ENCODE peak calls at places on chromosomes 2 and 18, in five cellular contexts. S, O, G, U and J are unnamed samples.

GRCh38 chr2:101380376-101380775 is 6.9 kb downstream of the CREG2 start:
- DNase-seq in S (no peak), G (no peak), U (no peak), O (no peak), J (no peak)

GRCh38 chr2:8447610-8448221 is 234.1 kb upstream of the ID2 start:
- DNase-seq in G (no peak), S (no peak), U (no peak), O (no peak), J (peak)

GRCh38 chr2:65161551-65162100 is 31.7 kb upstream of the RAB1A start:
- DNase-seq in O (no peak), U (no peak), S (no peak), G (no peak), J (no peak)

GRCh38 chr2:70261501-70261900 is 3.6 kb downstream of the PCYOX1 start:
- DNase-seq in U (no peak), S (no peak), O (no peak), G (no peak), J (no peak)

GRCh38 chr2:85457877-85458316 is 39.4 kb downstream of the SH2D6 start:
- DNase-seq in G (no peak), S (no peak), O (no peak), U (no peak), J (no peak)

GRCh38 chr2:167843203-167843602 is 404.2 kb downstream of the STK39 start:
- DNase-seq in S (no peak), U (no peak), O (no peak), G (no peak), J (no peak)

GRCh38 chr18:46916551-46917107 is 678 bp downstream of the PIAS2 start:
- DNase-seq in S (peak), U (no peak), G (peak), O (no peak), J (peak)

GRCh38 chr2:43420310-43420903 is 175.4 kb downstream of the THADA start:
- DNase-seq in G (no peak), O (no peak), S (no peak), U (no peak), J (no peak)

GRCh38 chr2:149613712-149614111 is 26.1 kb upstream of the MMADHC start:
- DNase-seq in S (no peak), G (no peak), O (no peak), U (no peak), J (no peak)

GRCh38 chr2:168030862-168031624 is 216.4 kb downstream of the STK39 start:
- DNase-seq in O (no peak), S (no peak), U (no peak), G (no peak), J (no peak)

GRCh38 chr18:44590976-44591375 is 89.7 kb upstream of the SETBP1 start:
- DNase-seq in U (no peak), O (no peak), S (no peak), G (no peak), J (no peak)

GRCh38 chr2:67471681-67472080 is 74.5 kb downstream of the ETAA1 start:
- DNase-seq in G (no peak), O (no peak), U (no peak), S (no peak), J (no peak)

GRCh38 chr2:72138011-72138881 is 9.4 kb downstream of the CYP26B1 start:
- DNase-seq in S (peak), O (peak), U (no peak), G (no peak), J (no peak)

GRCh38 chr2:105517814-105518705 is 119.2 kb upstream of the FHL2 start:
- DNase-seq in S (no peak), G (no peak), U (no peak), O (no peak), J (no peak)